ENCODE peak calls at places on chromosomes 7 and 10, in four cellular contexts. One of them, this sample, is unnamed.

GRCh38 chr7:127392182-127392565 is 334 bp downstream of the ZNF800 start:
- DNase-seq in WTC11: peak
- DNase-seq in epithelial cell of esophagus: peak
- DNase-seq in H9: no peak
- DNase-seq in this sample: peak

GRCh38 chr10:6255548-6256061 is 52.9 kb downstream of the PFKFB3 start:
- DNase-seq in H9: no peak
- DNase-seq in WTC11: no peak
- DNase-seq in epithelial cell of esophagus: no peak
- DNase-seq in this sample: no peak

GRCh38 chr10:29882766-29883165 is 176.6 kb downstream of the JCAD start:
- DNase-seq in epithelial cell of esophagus: no peak
- DNase-seq in WTC11: no peak
- DNase-seq in H9: no peak
- DNase-seq in this sample: no peak

GRCh38 chr7:45215611-45216062 is 58.0 kb downstream of the RAMP3 start:
- DNase-seq in WTC11: no peak
- DNase-seq in H9: no peak
- DNase-seq in epithelial cell of esophagus: no peak
- DNase-seq in this sample: no peak

GRCh38 chr7:50369408-50370026 is 65.0 kb downstream of the IKZF1 start:
- DNase-seq in H9: peak
- DNase-seq in epithelial cell of esophagus: peak
- DNase-seq in WTC11: no peak
- DNase-seq in this sample: no peak

GRCh38 chr10:47013469-47014169 is 102.4 kb downstream of the PTPN20 start:
- DNase-seq in epithelial cell of esophagus: no peak
- DNase-seq in WTC11: peak
- DNase-seq in H9: peak
- DNase-seq in this sample: no peak

GRCh38 chr7:114789161-114789560 is 132.7 kb upstream of the MDFIC start:
- DNase-seq in H9: no peak
- DNase-seq in WTC11: no peak
- DNase-seq in epithelial cell of esophagus: no peak
- DNase-seq in this sample: no peak

GRCh38 chr7:27150568-27151340 is 1.6 kb downstream of the HOXA3 start:
- DNase-seq in H9: peak
- DNase-seq in epithelial cell of esophagus: peak
- DNase-seq in WTC11: peak
- DNase-seq in this sample: peak

GRCh38 chr10:69674786-69675185 is 44.7 kb downstream of the FAM241B start:
- DNase-seq in WTC11: no peak
- DNase-seq in H9: no peak
- DNase-seq in epithelial cell of esophagus: no peak
- DNase-seq in this sample: no peak

GRCh38 chr7:116032886-116033285 is 2.3 kb upstream of the TFEC start:
- DNase-seq in H9: no peak
- DNase-seq in WTC11: no peak
- DNase-seq in epithelial cell of esophagus: no peak
- DNase-seq in this sample: no peak

GRCh38 chr7:48040944-48041664 is 5.8 kb downstream of the C7orf57 start:
- DNase-seq in WTC11: no peak
- DNase-seq in epithelial cell of esophagus: no peak
- DNase-seq in H9: no peak
- DNase-seq in this sample: no peak

GRCh38 chr7:134724606-134725005 is 54.8 kb upstream of the CALD1 start:
- DNase-seq in H9: peak
- DNase-seq in WTC11: peak
- DNase-seq in epithelial cell of esophagus: peak
- DNase-seq in this sample: no peak

GRCh38 chr7:142874837-142875236 is 10.7 kb downstream of the TRPV6 start:
- DNase-seq in epithelial cell of esophagus: no peak
- DNase-seq in H9: no peak
- DNase-seq in WTC11: no peak
- DNase-seq in this sample: no peak

GRCh38 chr7:24980695-24981543 is 941 bp upstream of the OSBPL3 start:
- DNase-seq in epithelial cell of esophagus: peak
- DNase-seq in WTC11: no peak
- DNase-seq in H9: peak
- DNase-seq in this sample: no peak

GRCh38 chr10:63707254-63707910 is 186.2 kb downstream of the REEP3 start:
- DNase-seq in WTC11: no peak
- DNase-seq in H9: no peak
- DNase-seq in epithelial cell of esophagus: peak
- DNase-seq in this sample: no peak

GRCh38 chr10:44805461-44806210 is 105.5 kb upstream of the TMEM72 start:
- DNase-seq in WTC11: no peak
- DNase-seq in epithelial cell of esophagus: no peak
- DNase-seq in H9: no peak
- DNase-seq in this sample: no peak

GRCh38 chr10:4267084-4267774 is 482.2 kb upstream of the KLF6 start:
- DNase-seq in WTC11: no peak
- DNase-seq in epithelial cell of esophagus: peak
- DNase-seq in H9: no peak
- DNase-seq in this sample: no peak

GRCh38 chr10:75234683-75235374 is 928 bp downstream of the COMTD1 start:
- DNase-seq in epithelial cell of esophagus: no peak
- DNase-seq in WTC11: peak
- DNase-seq in H9: peak
- DNase-seq in this sample: peak

GRCh38 chr7:137846588-137847417 is at the start of gene DGKI:
- DNase-seq in epithelial cell of esophagus: no peak
- DNase-seq in WTC11: peak
- DNase-seq in H9: peak
- DNase-seq in this sample: peak

GRCh38 chr7:7867835-7868234 is 100.8 kb upstream of the GLCCI1 start:
- DNase-seq in H9: no peak
- DNase-seq in epithelial cell of esophagus: no peak
- DNase-seq in WTC11: no peak
- DNase-seq in this sample: no peak

GRCh38 chr7:151138541-151138910 is 29.0 kb downstream of the GBX1 start:
- DNase-seq in H9: peak
- DNase-seq in WTC11: peak
- DNase-seq in epithelial cell of esophagus: no peak
- DNase-seq in this sample: no peak

GRCh38 chr7:155991470-155991869 is 179.2 kb upstream of the SHH start:
- DNase-seq in H9: peak
- DNase-seq in WTC11: no peak
- DNase-seq in epithelial cell of esophagus: no peak
- DNase-seq in this sample: no peak

GRCh38 chr10:125457406-125457805 is 225.6 kb downstream of the TEX36 start:
- DNase-seq in epithelial cell of esophagus: no peak
- DNase-seq in WTC11: no peak
- DNase-seq in H9: no peak
- DNase-seq in this sample: no peak

GRCh38 chr10:5528989-5529701 is 4.4 kb downstream of the CALML3 start:
- DNase-seq in WTC11: no peak
- DNase-seq in H9: peak
- DNase-seq in epithelial cell of esophagus: no peak
- DNase-seq in this sample: no peak

GRCh38 chr10:88952647-88953111 is at the start of gene ACTA2:
- DNase-seq in H9: no peak
- DNase-seq in WTC11: no peak
- DNase-seq in epithelial cell of esophagus: no peak
- DNase-seq in this sample: no peak

GRCh38 chr7:82172017-82172416 is 271.6 kb downstream of the CACNA2D1 start:
- DNase-seq in WTC11: no peak
- DNase-seq in epithelial cell of esophagus: peak
- DNase-seq in H9: no peak
- DNase-seq in this sample: no peak
- TF ChIP-seq CTCF in WTC11: no peak
- TF ChIP-seq CTCF in epithelial cell of esophagus: no peak
- TF ChIP-seq CTCF in H9: no peak
- TF ChIP-seq CTCF in this sample: no peak

GRCh38 chr7:32888505-32888904 is 3.1 kb downstream of the KBTBD2 start:
- DNase-seq in H9: no peak
- DNase-seq in WTC11: no peak
- DNase-seq in epithelial cell of esophagus: no peak
- DNase-seq in this sample: no peak
- TF ChIP-seq CTCF in H9: no peak
- TF ChIP-seq CTCF in WTC11: no peak
- TF ChIP-seq CTCF in epithelial cell of esophagus: no peak
- TF ChIP-seq CTCF in this sample: no peak

GRCh38 chr7:122212754-122213153 is 68.7 kb upstream of the AASS start:
- DNase-seq in epithelial cell of esophagus: no peak
- DNase-seq in WTC11: no peak
- DNase-seq in H9: no peak
- DNase-seq in this sample: no peak
- TF ChIP-seq CTCF in epithelial cell of esophagus: no peak
- TF ChIP-seq CTCF in WTC11: no peak
- TF ChIP-seq CTCF in H9: no peak
- TF ChIP-seq CTCF in this sample: no peak

DNA sequence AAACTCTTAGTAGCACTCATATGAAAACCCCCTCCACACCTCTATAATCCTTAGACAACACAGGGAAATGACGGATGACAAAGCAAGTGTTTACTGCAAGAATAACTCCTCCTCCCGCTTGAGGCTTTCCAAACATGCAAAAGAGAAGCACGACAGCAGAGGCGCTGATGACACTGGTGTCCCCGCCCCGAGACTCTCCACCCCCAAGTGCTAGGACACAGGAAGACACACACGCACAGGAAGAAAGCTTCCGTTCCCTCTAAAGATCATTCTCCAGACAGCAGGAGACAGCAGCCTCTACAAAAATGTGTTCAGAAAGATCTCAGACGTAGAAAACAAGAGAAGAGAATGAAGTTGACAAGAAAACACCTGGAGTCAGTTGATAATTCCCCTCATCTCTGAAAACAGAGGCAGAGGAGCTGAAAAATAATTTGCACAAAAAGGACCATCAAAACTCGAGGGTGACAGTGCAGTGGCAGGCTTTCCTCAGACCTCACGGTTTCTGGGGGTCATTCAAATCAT is 90.2 kb downstream of the DLG5 start:
- DNase-seq in H9: no peak
- DNase-seq in epithelial cell of esophagus: peak
- DNase-seq in WTC11: no peak
- DNase-seq in this sample: peak
- TF ChIP-seq CTCF in H9: no peak
- TF ChIP-seq CTCF in epithelial cell of esophagus: no peak
- TF ChIP-seq CTCF in WTC11: no peak
- TF ChIP-seq CTCF in this sample: no peak

DNA sequence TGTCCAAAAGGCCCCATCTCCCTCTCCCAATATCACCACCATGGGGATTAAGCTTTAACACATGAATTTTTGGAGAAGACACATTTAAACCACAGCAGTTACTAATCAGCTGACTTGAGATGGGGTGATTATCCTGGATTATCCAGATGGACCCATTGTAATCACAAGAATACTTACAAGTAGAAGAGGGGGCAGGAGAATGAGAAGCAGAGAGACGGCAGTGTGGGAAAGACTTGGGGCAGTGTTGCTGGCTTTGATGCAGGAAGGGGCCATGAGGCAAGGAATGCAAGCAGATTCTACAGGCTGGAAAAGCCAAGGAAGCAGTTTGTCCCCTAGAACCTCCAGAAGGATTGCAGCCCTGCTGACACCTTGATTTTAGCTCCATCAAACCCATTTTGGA is 30.7 kb upstream of the INMT start:
- DNase-seq in epithelial cell of esophagus: no peak
- DNase-seq in H9: no peak
- DNase-seq in WTC11: no peak
- DNase-seq in this sample: no peak
- TF ChIP-seq CTCF in epithelial cell of esophagus: no peak
- TF ChIP-seq CTCF in H9: no peak
- TF ChIP-seq CTCF in WTC11: no peak
- TF ChIP-seq CTCF in this sample: no peak

GRCh38 chr10:117004627-117005453 is at the start of gene SHTN1:
- DNase-seq in epithelial cell of esophagus: peak
- DNase-seq in H9: peak
- DNase-seq in WTC11: peak
- DNase-seq in this sample: peak

GRCh38 chr10:117007080-117007479 is 2.1 kb upstream of the SHTN1 start:
- DNase-seq in WTC11: no peak
- DNase-seq in epithelial cell of esophagus: peak
- DNase-seq in H9: no peak
- DNase-seq in this sample: no peak

GRCh38 chr10:117004238-117004626 is 755 bp downstream of the SHTN1 start:
- DNase-seq in epithelial cell of esophagus: peak
- DNase-seq in H9: no peak
- DNase-seq in WTC11: no peak
- DNase-seq in this sample: no peak

GRCh38 chr10:117003336-117003735 is 1.7 kb downstream of the SHTN1 start:
- DNase-seq in WTC11: no peak
- DNase-seq in epithelial cell of esophagus: no peak
- DNase-seq in H9: no peak
- DNase-seq in this sample: no peak

DNA sequence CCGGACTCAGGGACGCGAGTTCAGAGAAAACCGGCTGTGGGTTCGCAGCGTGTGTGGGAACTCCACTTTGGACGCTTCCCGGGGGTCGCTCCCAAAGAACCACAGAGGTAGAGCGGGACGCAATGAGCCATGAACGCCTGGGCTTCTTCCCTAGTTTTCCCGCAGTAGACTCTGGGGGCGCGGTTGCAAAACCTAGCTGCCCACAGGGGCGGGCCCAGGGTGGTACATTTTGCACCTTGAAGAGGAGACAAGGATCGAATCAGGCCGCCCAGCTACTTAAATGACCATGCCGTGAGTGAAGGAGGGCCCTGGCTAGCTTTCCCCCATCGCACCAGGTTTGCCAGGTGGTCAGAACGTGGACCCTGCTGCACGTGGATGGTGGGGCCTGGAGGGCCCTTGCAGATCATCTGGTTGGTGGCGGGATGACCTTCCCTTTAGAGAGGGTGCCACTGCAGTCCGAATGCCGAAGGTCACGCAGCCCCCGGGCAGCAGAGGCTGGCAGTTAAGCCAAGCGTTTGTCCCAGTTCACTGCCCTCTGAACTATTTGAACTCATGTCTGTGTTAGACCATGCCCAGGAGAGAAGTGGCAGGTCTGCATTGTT is 568 bp upstream of the SHTN1 start:
- DNase-seq in epithelial cell of esophagus: no peak
- DNase-seq in WTC11: peak
- DNase-seq in H9: peak
- DNase-seq in this sample: peak
- TF ChIP-seq CTCF in epithelial cell of esophagus: no peak
- TF ChIP-seq CTCF in WTC11: no peak
- TF ChIP-seq CTCF in H9: peak
- TF ChIP-seq CTCF in this sample: no peak

DNA sequence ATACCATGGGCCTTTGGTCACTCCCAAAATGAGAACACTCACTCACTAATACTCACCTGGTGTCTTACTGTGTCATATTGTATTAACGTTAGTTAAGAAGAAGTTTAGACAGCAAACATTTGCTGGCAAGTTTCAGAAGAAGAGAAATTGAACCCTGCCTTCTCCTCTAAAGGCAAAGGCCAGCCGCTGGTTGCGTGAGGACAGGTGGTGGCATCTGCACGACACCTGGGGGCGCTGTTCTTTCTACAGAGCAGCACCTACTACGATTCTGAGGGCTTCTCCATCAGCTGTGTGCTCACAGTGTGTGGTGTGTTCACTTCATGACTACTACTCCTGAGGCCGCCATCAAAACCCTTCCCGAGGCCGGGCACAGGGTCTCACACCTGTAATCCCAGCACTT is 17.9 kb upstream of the CLEC2L start:
- DNase-seq in H9: peak
- DNase-seq in WTC11: peak
- DNase-seq in epithelial cell of esophagus: peak
- DNase-seq in this sample: no peak
- TF ChIP-seq CTCF in H9: peak
- TF ChIP-seq CTCF in WTC11: peak
- TF ChIP-seq CTCF in epithelial cell of esophagus: peak
- TF ChIP-seq CTCF in this sample: peak